ENCODE peak calls at places on chromosomes 5 and 9, in nine cellular contexts. R, X, B, S, Y, L, N, H and K are unnamed samples.

GRCh38 chr9:115777610-115778009 is 376.0 kb upstream of the PAPPA start:
- DNase-seq in R (no peak), X (no peak), B (no peak), S (peak), Y (no peak), L (no peak), N (no peak), H (no peak), K (no peak)

GRCh38 chr5:74499236-74499635 is 141.3 kb downstream of the ENC1 start:
- DNase-seq in R (no peak), X (no peak), B (no peak), S (no peak), Y (no peak), L (no peak), N (no peak), H (no peak), K (no peak)

GRCh38 chr5:18797241-18797640 is 1163.0 kb downstream of the TAF11L14 start:
- DNase-seq in R (no peak), X (no peak), B (no peak), S (no peak), Y (no peak), L (no peak), N (no peak), H (no peak), K (no peak)

GRCh38 chr9:114371986-114372917 is 15.5 kb downstream of the AKNA start:
- DNase-seq in R (no peak), X (peak), B (no peak), S (peak), Y (peak), L (no peak), N (no peak), H (peak), K (no peak)

GRCh38 chr9:88313364-88314220 is 74.7 kb upstream of the SPIN1 start:
- DNase-seq in R (no peak), X (no peak), B (no peak), S (no peak), Y (no peak), L (no peak), N (no peak), H (no peak), K (no peak)

GRCh38 chr5:101977729-101978345 is 318.2 kb downstream of the SLCO4C1 start:
- DNase-seq in R (peak), X (peak), B (no peak), S (peak), Y (peak), L (peak), N (no peak), H (peak), K (no peak)

GRCh38 chr9:101465330-101465915 is 29.8 kb upstream of the ALDOB start:
- DNase-seq in R (peak), X (no peak), B (peak), S (peak), Y (peak), L (peak), N (peak), H (peak), K (no peak)

GRCh38 chr5:137078171-137078665 is 420.9 kb downstream of the SPOCK1 start:
- DNase-seq in R (no peak), X (no peak), B (no peak), S (peak), Y (peak), L (no peak), N (no peak), H (no peak), K (no peak)

GRCh38 chr9:6852243-6852963 is 94.6 kb downstream of the KDM4C start:
- DNase-seq in R (no peak), X (no peak), B (no peak), S (peak), Y (peak), L (no peak), N (no peak), H (no peak), K (no peak)

GRCh38 chr9:90274725-90275124 is 367.9 kb downstream of the DIRAS2 start:
- DNase-seq in R (no peak), X (no peak), B (no peak), S (no peak), Y (no peak), L (no peak), N (no peak), H (no peak), K (no peak)
- TF ChIP-seq CTCF in R (no peak), X (no peak), B (no peak), S (no peak), Y (no peak), L (peak), N (no peak), H (no peak), K (no peak)

GRCh38 chr9:129498451-129499376 is 122.2 kb downstream of the C9orf50 start:
- DNase-seq in R (no peak), X (no peak), B (no peak), S (no peak), Y (no peak), L (no peak), N (no peak), H (no peak), K (no peak)
- H3K4me3 ChIP-seq in R (no peak), X (no peak), B (peak), S (peak), Y (no peak), L (no peak), N (no peak), H (no peak), K (peak)

GRCh38 chr9:136546697-136547481 is 1.0 kb upstream of the NOTCH1 start:
- DNase-seq in R (peak), X (peak), B (peak), S (peak), Y (peak), L (peak), N (peak), H (peak), K (no peak)
- TF ChIP-seq CTCF in R (no peak), X (peak), B (no peak), S (no peak), Y (no peak), L (no peak), N (no peak), H (no peak), K (no peak)

GRCh38 chr5:1202798-1203185 is 1.4 kb downstream of the SLC6A19 start:
- DNase-seq in R (no peak), X (no peak), B (no peak), S (no peak), Y (no peak), L (no peak), N (no peak), H (no peak), K (no peak)

GRCh38 chr5:1203968-1204692 is 2.7 kb downstream of the SLC6A19 start:
- DNase-seq in R (no peak), X (no peak), B (no peak), S (no peak), Y (no peak), L (no peak), N (no peak), H (no peak), K (no peak)

GRCh38 chr5:1205255-1206180 is 4.1 kb downstream of the SLC6A19 start:
- DNase-seq in R (no peak), X (no peak), B (no peak), S (no peak), Y (no peak), L (no peak), N (no peak), H (no peak), K (no peak)

GRCh38 chr5:1203311-1203967 is 2.0 kb downstream of the SLC6A19 start:
- DNase-seq in R (no peak), X (no peak), B (no peak), S (no peak), Y (no peak), L (no peak), N (no peak), H (no peak), K (peak)

GRCh38 chr5:1204693-1205242 is 3.4 kb downstream of the SLC6A19 start:
- DNase-seq in R (no peak), X (peak), B (no peak), S (peak), Y (no peak), L (peak), N (no peak), H (no peak), K (peak)
- H3K4me3 ChIP-seq in R (no peak), X (no peak), B (no peak), S (no peak), Y (no peak), L (no peak), N (no peak), H (no peak), K (no peak)

DNA sequence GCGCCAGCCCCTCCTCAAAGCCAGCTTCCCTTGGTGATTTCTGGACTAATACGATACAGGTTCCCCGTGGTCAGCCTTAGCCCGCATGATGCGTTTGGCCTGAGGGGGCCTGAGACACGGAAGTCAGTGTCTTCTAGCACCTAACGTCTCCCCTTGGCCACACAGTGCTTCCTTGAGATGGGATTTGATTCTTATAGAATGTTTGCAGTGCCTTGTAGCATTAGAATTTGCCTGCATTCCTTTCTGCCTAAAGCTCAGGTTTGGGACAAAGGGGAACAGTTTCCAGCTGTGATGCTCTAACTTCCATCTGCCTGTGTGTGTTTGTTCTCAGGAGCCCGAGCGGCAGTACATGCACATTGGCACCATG is 34.4 kb downstream of the CFAP90 start:
- DNase-seq in R (no peak), X (no peak), B (no peak), S (no peak), Y (no peak), L (peak), N (no peak), H (no peak), K (no peak)
- TF ChIP-seq CTCF in R (no peak), X (peak), B (no peak), S (no peak), Y (no peak), L (no peak), N (no peak), H (no peak), K (no peak)

DNA sequence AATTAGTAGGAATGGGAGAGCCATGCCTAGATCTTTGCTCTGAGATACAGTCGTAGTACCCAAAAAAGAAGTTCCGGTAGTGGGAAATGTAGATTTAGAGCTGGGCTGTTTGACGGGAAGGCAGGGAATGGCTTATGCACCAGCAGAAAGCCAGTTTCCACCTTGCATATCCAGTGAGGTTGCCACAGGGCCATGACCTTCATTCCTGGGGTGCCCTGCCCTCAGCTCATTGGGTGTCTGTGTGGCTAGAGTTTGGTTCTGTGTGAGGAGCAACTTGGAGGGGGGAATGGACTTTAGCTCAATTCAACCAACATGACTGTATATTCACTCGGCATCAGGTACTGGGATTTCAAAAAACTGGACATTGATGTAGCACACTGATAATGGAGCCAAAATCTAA is 300.1 kb downstream of the MLLT3 start:
- DNase-seq in R (no peak), X (no peak), B (no peak), S (no peak), Y (no peak), L (no peak), N (no peak), H (no peak), K (no peak)
- H3K4me3 ChIP-seq in R (no peak), X (no peak), B (no peak), S (no peak), Y (no peak), L (no peak), N (no peak), H (no peak), K (no peak)

GRCh38 chr9:131697097-131697496 is 42.8 kb downstream of the RAPGEF1 start:
- DNase-seq in R (no peak), X (no peak), B (peak), S (peak), Y (no peak), L (no peak), N (no peak), H (no peak), K (peak)
- TF ChIP-seq CTCF in R (peak), X (peak), B (no peak), S (peak), Y (no peak), L (peak), N (no peak), H (no peak), K (no peak)

DNA sequence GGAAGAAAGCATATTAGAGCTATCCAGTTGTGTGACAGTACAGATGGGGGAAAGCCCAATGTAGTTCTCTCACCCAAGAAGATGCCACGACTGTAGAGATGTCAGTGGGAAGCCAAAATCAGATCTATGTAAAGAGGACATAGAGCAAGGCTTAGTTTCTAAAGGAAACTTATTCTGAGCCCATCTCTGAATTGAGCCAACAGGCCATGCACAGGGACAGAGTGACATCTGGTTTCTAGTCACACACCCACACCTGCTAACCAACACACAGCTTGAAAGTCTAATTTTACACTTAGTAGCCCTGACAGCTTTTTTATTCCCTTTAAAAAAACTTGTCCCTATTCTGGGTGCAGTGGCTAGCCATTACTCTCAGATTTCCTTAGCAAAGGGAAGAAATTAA is 22.3 kb downstream of the PRELID2 start:
- DNase-seq in R (no peak), X (no peak), B (no peak), S (no peak), Y (no peak), L (no peak), N (no peak), H (no peak), K (no peak)
- H3K4me3 ChIP-seq in R (no peak), X (no peak), B (no peak), S (no peak), Y (no peak), L (no peak), N (no peak), H (no peak), K (no peak)

GRCh38 chr5:77560677-77561263 is 68.7 kb upstream of the WDR41 start:
- DNase-seq in R (peak), X (peak), B (no peak), S (peak), Y (peak), L (peak), N (no peak), H (peak), K (no peak)
- TF ChIP-seq CTCF in R (peak), X (peak), B (no peak), S (peak), Y (peak), L (peak), N (no peak), H (peak), K (peak)